ENCODE peak calls at places on chromosomes 7 and 10, in nine cellular contexts. W, X, H, E, C, Q, R, M and I are unnamed samples.

GRCh38 chr10:72315611-72316385 is 38.9 kb downstream of the DNAJB12 start:
- DNase-seq in Q (no peak), X (no peak), R (no peak), E (no peak), H (peak), C (peak), M (peak), W (no peak), I (no peak)

GRCh38 chr10:110625356-110625894 is 18.7 kb upstream of the RBM20 start:
- DNase-seq in H (peak), M (no peak), E (no peak), R (peak), W (no peak), C (no peak), Q (no peak), X (no peak), I (no peak)

GRCh38 chr7:111292026-111292430 is 201.1 kb downstream of the LRRN3 start:
- DNase-seq in C (no peak), H (no peak), W (no peak), Q (no peak), E (no peak), M (peak), X (no peak), R (no peak), I (peak)

GRCh38 chr10:97572214-97572989 is at the start of gene ANKRD2:
- DNase-seq in X (peak), C (peak), H (peak), W (peak), R (peak), M (peak), Q (peak), E (peak), I (peak)

GRCh38 chr10:52729259-52730104 is 43.1 kb downstream of the MBL2 start:
- DNase-seq in W (peak), E (no peak), X (no peak), R (peak), C (no peak), Q (no peak), H (no peak), M (peak), I (no peak)

GRCh38 chr7:20442951-20443350 is 112.3 kb downstream of the ITGB8 start:
- DNase-seq in Q (no peak), X (no peak), W (no peak), E (no peak), C (no peak), M (no peak), R (no peak), H (no peak), I (no peak)

GRCh38 chr7:86644282-86645173 is 819 bp downstream of the GRM3 start:
- DNase-seq in H (no peak), R (no peak), Q (peak), M (no peak), W (no peak), E (no peak), C (no peak), X (peak), I (no peak)

GRCh38 chr7:85995101-85995500 is 648.6 kb upstream of the GRM3 start:
- DNase-seq in H (no peak), X (no peak), C (no peak), M (no peak), W (no peak), R (no peak), E (no peak), Q (no peak), I (no peak)

GRCh38 chr7:85156661-85157213 is 30.1 kb downstream of the SEMA3D start:
- DNase-seq in R (no peak), Q (no peak), E (no peak), M (no peak), C (no peak), X (no peak), W (no peak), H (no peak), I (no peak)

GRCh38 chr7:38630720-38631673 is at the start of gene AMPH:
- DNase-seq in M (peak), X (peak), W (peak), R (peak), H (peak), C (no peak), E (peak), Q (peak), I (peak)

GRCh38 chr7:44769381-44770209 is 20.9 kb downstream of the ZMIZ2 start:
- DNase-seq in M (peak), Q (no peak), E (no peak), W (no peak), C (no peak), R (no peak), H (no peak), X (peak), I (peak)